ENCODE peak calls at places on chromosomes 13 and 19, in five cellular contexts. A, H, E, T and D are unnamed samples.

GRCh38 chr13:32940601-32941000 is 75.6 kb upstream of the KL start:
- DNase-seq in A (no peak), H (no peak), E (no peak), T (no peak), D (no peak)

GRCh38 chr19:1624458-1624857 is 19.2 kb upstream of the UQCR11 start:
- DNase-seq in H (peak; percentile 51), A (no peak), E (peak; percentile 41), T (peak; percentile 22), D (peak; percentile 74)

GRCh38 chr13:23375007-23375971 is 58.2 kb downstream of the SACS start:
- DNase-seq in H (peak; percentile 98), T (peak; percentile 97), E (peak; percentile 94), A (peak; percentile 97), D (peak; percentile 96)

GRCh38 chr13:28710161-28710560 is 8.6 kb downstream of the SLC46A3 start:
- DNase-seq in T (no peak), A (no peak), H (no peak), E (no peak), D (no peak)

GRCh38 chr19:6092329-6093286 is 17.7 kb downstream of the RFX2 start:
- DNase-seq in H (peak; percentile 79), A (peak; percentile 91), E (peak; percentile 27), T (no peak), D (peak; percentile 93)

GRCh38 chr13:75968103-75968838 is 332.1 kb downstream of the LMO7 start:
- DNase-seq in E (no peak), A (no peak), H (no peak), T (no peak), D (no peak)

GRCh38 chr13:37074703-37075102 is 15.2 kb upstream of the SUPT20H start:
- DNase-seq in E (no peak), T (no peak), H (no peak), A (no peak), D (no peak)

GRCh38 chr13:110187501-110188161 is 119.3 kb downstream of the COL4A1 start:
- DNase-seq in T (no peak), E (no peak), H (peak; percentile 63), A (peak; percentile 17), D (no peak)

GRCh38 chr19:39557791-39558622 is 18.0 kb upstream of the EID2 start:
- DNase-seq in H (no peak), T (no peak), A (no peak), E (no peak), D (no peak)

GRCh38 chr13:27523345-27524073 is 73.1 kb upstream of the MTIF3 start:
- DNase-seq in T (no peak), E (no peak), H (no peak), A (no peak), D (no peak)

GRCh38 chr13:99378985-99379734 is 72.0 kb upstream of the GPR183 start:
- DNase-seq in E (no peak), H (no peak), A (no peak), T (no peak), D (no peak)

GRCh38 chr19:41995959-41996797 is 2.1 kb upstream of the ATP1A3 start:
- DNase-seq in A (no peak), E (peak; percentile 64), T (no peak), H (no peak), D (no peak)

GRCh38 chr19:2695288-2695866 is 7.1 kb downstream of the GNG7 start:
- DNase-seq in A (no peak), H (peak; percentile 58), T (no peak), E (no peak), D (no peak)

GRCh38 chr13:39688699-39689405 is 33.4 kb downstream of the COG6 start:
- DNase-seq in A (no peak), E (no peak), T (no peak), H (no peak), D (no peak)

DNA sequence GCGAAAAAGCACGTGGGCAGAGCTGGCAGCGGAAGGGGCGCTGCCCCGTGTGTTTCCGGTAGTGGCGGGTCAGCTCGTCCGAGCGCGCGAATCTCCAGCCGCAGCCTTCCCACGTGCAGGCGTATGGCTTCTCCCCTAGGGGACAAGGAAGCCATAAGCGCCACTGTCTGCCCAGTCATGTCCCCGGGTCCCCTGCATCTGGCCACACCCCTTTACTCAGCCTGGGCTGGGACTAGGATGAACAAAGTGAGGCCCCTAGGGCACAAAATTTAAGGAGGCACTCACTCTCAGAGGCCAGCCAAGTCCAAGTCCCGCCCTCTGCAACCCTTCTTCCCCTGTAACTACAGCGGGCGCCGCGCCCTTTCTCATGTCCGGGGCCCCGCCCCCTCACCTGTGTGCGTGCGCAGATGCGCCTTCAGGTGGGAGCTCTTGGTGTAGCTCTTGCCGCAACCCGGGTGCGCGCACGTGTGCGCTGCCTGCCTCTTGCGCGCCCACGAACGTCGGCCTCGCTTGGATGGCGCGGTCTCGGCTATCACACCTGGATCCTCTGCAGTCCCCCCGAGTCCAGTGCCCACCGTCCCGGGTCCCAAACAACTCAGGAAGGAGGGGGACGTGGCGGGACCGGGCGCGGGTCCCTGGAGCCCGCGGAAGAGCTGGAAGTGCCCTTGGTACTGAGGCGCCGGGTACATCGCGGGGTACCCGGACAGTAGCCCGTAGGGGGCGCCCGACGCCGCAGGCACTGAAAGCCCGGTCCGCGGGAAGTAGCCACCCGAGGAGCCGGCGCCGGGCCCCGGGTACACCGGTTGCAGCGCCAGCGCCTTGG is 1.9 kb downstream of the KLF1 start:
- DNase-seq in T (peak; percentile 68), H (peak; percentile 72), A (peak; percentile 95), E (peak; percentile 42), D (peak; percentile 94)
- H3K27ac ChIP-seq in T (peak overlapping the region; percentile 47), H (no peak overlapping the region), A (no peak overlapping the region), E (no peak overlapping the region), D (peak overlapping the region; percentile 56)

DNA sequence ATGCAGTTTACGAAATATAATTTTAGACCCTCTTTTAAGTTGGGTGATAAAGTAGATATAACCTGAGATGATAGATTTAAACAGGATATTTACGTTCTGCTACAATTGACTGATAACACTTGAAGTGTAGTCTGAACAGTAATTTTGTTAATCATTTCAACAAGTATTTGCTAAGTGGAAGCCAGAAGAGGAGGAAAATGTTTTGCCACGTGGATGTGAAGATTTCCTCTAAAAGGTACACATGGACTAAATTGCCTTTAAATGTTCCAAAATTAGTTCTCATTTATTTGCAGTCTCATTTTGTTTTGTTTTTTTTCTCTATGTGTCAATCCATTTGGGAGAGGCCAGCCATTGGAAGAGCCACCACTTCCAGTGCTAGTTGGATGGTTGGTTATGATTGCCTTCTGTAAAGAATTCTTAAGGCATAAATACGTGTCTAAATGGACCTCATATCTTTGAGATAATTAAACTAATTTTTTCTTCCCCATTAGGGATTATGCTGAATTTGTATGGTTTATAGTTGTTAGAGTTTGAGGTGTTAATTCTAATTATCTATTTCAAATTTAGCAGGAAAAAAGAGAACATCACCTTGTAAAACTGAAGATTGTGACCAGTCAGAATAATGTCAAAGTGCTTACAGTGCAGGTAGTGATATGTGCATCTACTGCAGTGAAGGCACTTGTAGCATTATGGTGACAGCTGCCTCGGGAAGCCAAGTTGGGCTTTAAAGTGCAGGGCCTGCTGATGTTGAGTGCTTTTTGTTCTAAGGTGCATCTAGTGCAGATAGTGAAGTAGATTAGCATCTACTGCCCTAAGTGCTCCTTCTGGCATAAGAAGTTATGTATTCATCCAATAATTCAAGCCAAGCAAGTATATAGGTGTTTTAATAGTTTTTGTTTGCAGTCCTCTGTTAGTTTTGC is 2.8 kb downstream of the MIR17HG start:
- DNase-seq in T (no peak), A (no peak), H (no peak), E (no peak), D (no peak)
- H3K4me1 ChIP-seq in T (peaks cover 27% of the 10 kb centered on the region), A (peaks cover 35% of the 10 kb centered on the region), H (peaks cover 13% of the 10 kb centered on the region), E (peaks cover 8% of the 10 kb centered on the region), D (peaks cover 47% of the 10 kb centered on the region)

DNA sequence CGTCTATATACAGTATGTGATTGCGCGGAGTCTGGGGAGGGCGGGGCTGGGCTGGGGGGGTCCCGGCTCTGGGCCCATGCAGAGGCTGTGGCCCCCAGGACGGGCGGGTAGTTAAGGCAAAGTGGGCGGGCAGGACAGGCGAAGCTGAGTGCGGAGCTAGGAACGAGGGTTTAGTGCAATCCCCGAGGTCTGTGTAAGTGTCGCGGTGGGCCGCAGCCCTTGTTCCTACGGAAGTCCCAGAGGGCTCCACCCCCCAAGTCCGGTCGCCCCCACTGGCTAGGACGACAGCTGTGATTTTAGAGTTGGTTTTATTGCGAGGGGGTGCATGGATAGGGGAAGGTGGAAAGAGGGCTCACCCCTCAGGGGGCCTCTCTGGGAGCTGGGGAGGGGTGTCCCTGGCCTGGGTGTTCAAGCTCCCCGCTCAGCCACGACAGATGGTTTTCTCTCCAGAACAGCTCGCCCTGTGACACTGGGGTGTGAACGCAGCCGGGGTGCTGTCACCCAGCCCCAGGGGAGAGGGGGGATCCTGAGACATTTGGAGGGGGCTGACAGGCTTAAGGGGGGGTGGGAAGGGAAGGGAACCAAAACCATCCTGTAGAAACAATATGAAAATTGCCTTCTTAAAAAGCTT is 21.7 kb downstream of the ZBTB7A start:
- DNase-seq in A (no peak), T (no peak), H (no peak), E (no peak), D (no peak)
- H3K4me3 ChIP-seq in A (no peak overlapping the region), T (no peak overlapping the region), H (no peak overlapping the region), E (no peak overlapping the region), D (no peak overlapping the region)

GRCh38 chr19:56312787-56313343 is 1.8 kb downstream of the ZSCAN5A start:
- DNase-seq in H (no peak), T (no peak), A (no peak), E (no peak), D (no peak)

GRCh38 chr19:56314018-56314583 is 538 bp downstream of the ZSCAN5A start:
- DNase-seq in E (no peak), A (no peak), H (no peak), T (no peak), D (no peak)

GRCh38 chr19:56314584-56315075 is at the start of gene ZSCAN5A:
- DNase-seq in E (peak; percentile 97), A (peak; percentile 99), T (peak; percentile 93), H (peak; percentile 97), D (peak; percentile 97)

GRCh38 chr19:56316728-56317127 is 2.1 kb upstream of the ZSCAN5A start:
- DNase-seq in E (no peak), H (no peak), A (no peak), T (no peak), D (no peak)

DNA sequence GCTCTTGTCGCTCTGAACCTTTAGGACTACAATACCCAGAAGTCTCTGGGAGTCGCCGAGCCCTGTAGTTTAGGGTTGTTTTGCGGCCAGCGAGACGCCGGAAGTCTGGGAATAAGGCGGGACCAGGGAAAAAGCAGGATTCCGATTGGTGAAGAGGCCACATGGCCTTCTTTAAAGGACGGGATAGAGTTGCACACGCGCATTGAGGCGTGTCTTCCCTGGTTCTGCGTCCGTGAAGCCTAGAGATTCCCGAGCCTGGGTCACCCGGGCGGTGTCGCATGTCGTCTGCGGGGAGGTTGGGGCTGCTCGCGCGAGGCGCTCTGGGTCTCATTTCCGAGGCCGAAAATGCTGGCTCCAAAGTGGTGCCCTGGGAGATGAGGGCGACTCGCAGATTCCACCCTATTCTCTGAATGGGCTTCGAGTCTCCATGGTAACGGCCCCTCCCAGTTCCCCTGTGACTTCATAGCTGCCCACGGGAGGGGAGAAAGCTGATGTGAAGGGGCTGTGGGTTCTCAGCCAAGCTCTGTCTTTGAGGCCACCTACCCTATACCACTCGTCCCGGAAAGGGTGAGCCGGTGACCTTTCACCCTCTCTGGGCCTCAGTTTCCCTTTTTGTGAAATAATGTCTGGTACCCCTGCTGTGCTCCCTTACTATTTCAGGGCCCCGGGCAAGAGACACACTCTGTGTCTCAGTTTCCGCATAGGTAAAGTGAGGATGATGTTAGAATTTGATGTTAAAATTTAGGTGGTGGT is 613 bp upstream of the ZSCAN5A start:
- DNase-seq in T (peak; percentile 82), H (peak; percentile 96), A (peak; percentile 93), E (peak; percentile 99), D (peak; percentile 94)
- H3K27ac ChIP-seq in T (peak overlapping the region; percentile 100), H (peak overlapping the region; percentile 97), A (peak overlapping the region; percentile 95), E (peak overlapping the region; percentile 84), D (peak overlapping the region; percentile 98)

DNA sequence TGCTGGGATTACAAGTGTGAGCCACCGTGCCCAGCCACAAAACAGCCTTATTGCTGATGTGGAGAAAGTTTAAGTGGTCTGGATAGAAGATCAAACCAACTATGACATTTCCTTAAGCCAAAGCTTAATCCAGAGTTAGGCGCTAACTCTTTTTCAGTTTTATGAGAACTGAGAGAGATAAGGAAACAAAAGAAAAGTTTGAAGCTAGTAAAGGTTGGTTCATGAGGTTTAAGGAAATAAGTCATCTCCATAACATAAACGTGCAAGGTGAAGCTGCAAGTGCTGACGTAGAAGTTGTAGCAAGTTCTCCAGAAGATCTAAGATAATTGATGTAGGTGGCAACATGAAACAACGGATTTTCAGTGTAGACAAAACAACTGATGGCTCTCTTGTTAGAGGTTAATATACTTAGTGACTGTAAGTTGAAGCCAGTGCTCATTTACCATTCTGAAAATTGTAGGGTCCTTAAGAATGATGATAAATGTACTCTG is 41.6 kb downstream of the ZMYM2 start:
- DNase-seq in T (no peak), H (no peak), A (no peak), E (no peak), D (no peak)
- H3K4me1 ChIP-seq in T (peaks cover 4% of the 10 kb centered on the region), H (peaks cover 22% of the 10 kb centered on the region), A (peaks cover 10% of the 10 kb centered on the region), E (no peaks in the 10 kb centered on the region), D (no peaks in the 10 kb centered on the region)